ENCODE peak calls at places on chromosome 16, in six cellular contexts. E, B, H, Y, K and C are unnamed samples.

GRCh38 chr16:24863582-24864437 is 18.0 kb downstream of the SLC5A11 start:
- DNase-seq in H (no peak), B (no peak), E (no peak), Y (no peak), K (no peak), C (no peak)

GRCh38 chr16:70395345-70395901 is 43.5 kb downstream of the ST3GAL2 start:
- DNase-seq in B (no peak), H (peak), K (peak), E (peak), Y (peak), C (peak)

GRCh38 chr16:19997264-19997663 is 76.4 kb downstream of the GPR139 start:
- DNase-seq in Y (no peak), B (peak), H (no peak), K (no peak), E (no peak), C (no peak)

GRCh38 chr16:1156983-1157638 is 4.2 kb downstream of the CACNA1H start:
- DNase-seq in Y (no peak), E (no peak), B (no peak), K (no peak), H (no peak), C (no peak)

GRCh38 chr16:77059441-77059840 is 131.5 kb upstream of the MON1B start:
- DNase-seq in H (no peak), B (peak), K (no peak), Y (no peak), E (no peak), C (no peak)

GRCh38 chr16:14020141-14020540 is 51.0 kb upstream of the MRTFB start:
- DNase-seq in Y (no peak), H (no peak), K (no peak), B (peak), E (no peak), C (no peak)

GRCh38 chr16:22386976-22387375 is 12.6 kb upstream of the CDR2 start:
- DNase-seq in E (peak), K (no peak), H (no peak), B (no peak), Y (no peak), C (no peak)

GRCh38 chr16:13483121-13483520 is 436.8 kb upstream of the ERCC4 start:
- DNase-seq in B (no peak), Y (no peak), H (no peak), E (peak), K (no peak), C (no peak)

GRCh38 chr16:88569614-88569984 is 604 bp upstream of the ZC3H18 start:
- DNase-seq in B (no peak), K (no peak), H (no peak), E (peak), Y (no peak), C (no peak)

GRCh38 chr16:89033796-89034572 is 57.0 kb upstream of the CBFA2T3 start:
- DNase-seq in K (no peak), Y (no peak), B (no peak), E (no peak), H (no peak), C (peak)

GRCh38 chr16:81376880-81377279 is 62.1 kb downstream of the GAN start:
- DNase-seq in H (no peak), K (no peak), E (no peak), Y (no peak), B (no peak), C (no peak)

GRCh38 chr16:89444151-89444723 is 46.1 kb downstream of the ANKRD11 start:
- DNase-seq in H (no peak), B (no peak), E (no peak), K (no peak), Y (no peak), C (no peak)

GRCh38 chr16:83533193-83533592 is 274.6 kb upstream of the HSBP1 start:
- DNase-seq in E (no peak), K (no peak), H (no peak), Y (no peak), B (peak), C (no peak)

GRCh38 chr16:58556678-58557077 is 41.4 kb downstream of the SETD6 start:
- DNase-seq in K (no peak), B (no peak), E (peak), H (no peak), Y (no peak), C (no peak)

GRCh38 chr16:73058221-73058615 is 10.3 kb upstream of the ZFHX3 start:
- DNase-seq in E (peak), K (no peak), Y (no peak), H (no peak), B (no peak), C (no peak)

GRCh38 chr16:1900452-1900774 is 17.8 kb downstream of the HS3ST6 start:
- DNase-seq in B (no peak), E (no peak), K (no peak), H (no peak), Y (no peak), C (no peak)

GRCh38 chr16:31460582-31461002 is 1.3 kb downstream of the ARMC5 start:
- DNase-seq in Y (no peak), B (no peak), H (no peak), E (peak), K (peak), C (peak)

GRCh38 chr16:89322381-89323119 is 105.0 kb downstream of the ZNF778 start:
- DNase-seq in Y (no peak), B (peak), K (no peak), E (peak), H (no peak), C (peak)

GRCh38 chr16:88865310-88865709 is 1.1 kb downstream of the PABPN1L start:
- DNase-seq in H (no peak), E (no peak), Y (no peak), B (no peak), K (no peak), C (no peak)

GRCh38 chr16:19291459-19291858 is 5.9 kb downstream of the CLEC19A start:
- DNase-seq in E (no peak), Y (no peak), B (no peak), H (no peak), K (no peak), C (peak)

GRCh38 chr16:46961373-46962353 is 11.8 kb downstream of the DNAJA2 start:
- DNase-seq in K (no peak), H (peak), E (peak), B (no peak), Y (peak), C (no peak)

GRCh38 chr16:73739049-73739769 is 557.4 kb upstream of the PSMD7 start:
- DNase-seq in H (no peak), B (no peak), K (no peak), Y (no peak), E (no peak), C (no peak)

GRCh38 chr16:23270654-23271053 is 31.4 kb upstream of the SCNN1B start:
- DNase-seq in K (no peak), E (no peak), H (no peak), B (peak), Y (no peak), C (no peak)

GRCh38 chr16:89442990-89443726 is 47.2 kb downstream of the ANKRD11 start:
- DNase-seq in B (peak), Y (no peak), E (peak), H (no peak), K (peak), C (no peak)

GRCh38 chr16:2531696-2532493 is 687 bp upstream of the CEMP1 start:
- DNase-seq in Y (peak), K (peak), B (peak), E (peak), H (peak), C (peak)

GRCh38 chr16:14232106-14232890 is 161.2 kb downstream of the MRTFB start:
- DNase-seq in K (no peak), Y (no peak), E (no peak), H (no peak), B (peak), C (no peak)

GRCh38 chr16:1338119-1338730 is 4.8 kb downstream of the BAIAP3 start:
- DNase-seq in K (no peak), E (no peak), B (peak), H (no peak), Y (no peak), C (no peak)

GRCh38 chr16:51310159-51310558 is 159.1 kb upstream of the SALL1 start:
- DNase-seq in E (no peak), B (no peak), H (no peak), Y (no peak), K (no peak), C (no peak)

GRCh38 chr16:72179592-72179991 is 7.6 kb upstream of the PMFBP1 start:
- DNase-seq in E (no peak), H (no peak), K (no peak), Y (no peak), B (no peak), C (peak)

GRCh38 chr16:70646260-70647241 is at the start of gene IL34:
- DNase-seq in E (peak), Y (no peak), B (no peak), K (no peak), H (no peak), C (no peak)

GRCh38 chr16:68022278-68022727 is 729 bp downstream of the DDX28 start:
- DNase-seq in H (no peak), B (no peak), Y (no peak), E (peak), K (no peak), C (no peak)

GRCh38 chr16:85148959-85149358 is 36.7 kb upstream of the CIBAR2 start:
- DNase-seq in E (peak), K (no peak), B (peak), H (no peak), Y (no peak), C (no peak)

GRCh38 chr16:22077700-22078313 is 14.5 kb upstream of the VWA3A start:
- DNase-seq in H (peak), E (peak), Y (peak), B (peak), K (peak), C (peak)

GRCh38 chr16:15907863-15908478 is 19.6 kb upstream of the CEP20 start:
- DNase-seq in H (no peak), K (no peak), Y (no peak), B (peak), E (no peak), C (no peak)